ENCODE peak calls at places on chromosomes 11 and 22, in seven cellular contexts. B is MM.1S, Y is OCI-LY7, D is hepatocyte, Z is HCT116, I is neural progenitor cell, N is SK-N-SH. G is an unnamed sample.
A peak's percentile ranks its signal among the peaks of the same experiment; 100 is the strongest.

GRCh38 chr11:76337469-76337868 is 43.5 kb downstream of the THAP12 start:
- DNase-seq in I (no peak), B (no peak), N (no peak), D (no peak), Y (no peak), Z (no peak), G (no peak)

GRCh38 chr22:35155403-35156025 is 89.6 kb downstream of the ISX start:
- DNase-seq in B (no peak), N (no peak), Z (no peak), D (no peak), I (peak; percentile 22), Y (no peak), G (no peak)

GRCh38 chr11:78022397-78023396 is at the start of gene KCTD14:
- DNase-seq in N (peak; percentile 14), Z (no peak), B (no peak), I (peak; percentile 67), Y (no peak), D (peak; percentile 55), G (peak; percentile 34)

GRCh38 chr11:68271023-68271780 is 571 bp downstream of the C11orf24 start:
- DNase-seq in Y (peak; percentile 90), N (peak; percentile 89), D (peak; percentile 83), Z (peak; percentile 61), I (peak; percentile 89), B (peak; percentile 91), G (peak; percentile 97)

GRCh38 chr11:22304337-22304961 is 33.7 kb upstream of the SLC17A6 start:
- DNase-seq in I (peak; percentile 55), B (peak; percentile 56), D (peak; percentile 48), Z (peak; percentile 18), Y (peak; percentile 47), N (peak; percentile 44), G (peak; percentile 57)

GRCh38 chr11:79333381-79333780 is 107.4 kb downstream of the TENM4 start:
- DNase-seq in D (no peak), N (no peak), Y (no peak), I (no peak), B (no peak), Z (no peak), G (no peak)

GRCh38 chr11:128790200-128790599 is 76.9 kb downstream of the KCNJ1 start:
- DNase-seq in I (peak; percentile 45), D (peak; percentile 64), Y (no peak), Z (no peak), B (no peak), N (no peak), G (peak; percentile 48)

GRCh38 chr22:34308101-34308500 is 387.8 kb upstream of the LARGE1 start:
- DNase-seq in Z (no peak), Y (no peak), I (no peak), D (no peak), B (no peak), N (no peak), G (no peak)

GRCh38 chr11:92504534-92504933 is 279.9 kb downstream of the FAT3 start:
- DNase-seq in D (no peak), B (no peak), Z (no peak), N (no peak), Y (no peak), I (no peak), G (no peak)

GRCh38 chr11:1992111-1992510 is 5.5 kb downstream of the H19 start:
- DNase-seq in D (no peak), B (no peak), I (no peak), Y (no peak), N (no peak), Z (no peak), G (no peak)

GRCh38 chr22:45994516-45995404 is 17.8 kb upstream of the WNT7B start:
- DNase-seq in D (peak; percentile 76), B (peak; percentile 39), Z (no peak), I (peak; percentile 77), N (peak; percentile 88), Y (peak; percentile 58), G (peak; percentile 80)

GRCh38 chr11:10716543-10717259 is 23.1 kb upstream of the IRAG1 start:
- DNase-seq in N (no peak), I (no peak), Z (no peak), D (no peak), Y (no peak), B (no peak), G (peak; percentile 31)

GRCh38 chr22:22720201-22720723 is 75.8 kb downstream of the GGTLC2 start:
- DNase-seq in D (peak; percentile 41), Z (peak; percentile 67), I (peak; percentile 72), B (peak; percentile 68), Y (peak; percentile 91), N (peak; percentile 38), G (peak; percentile 57)

GRCh38 chr11:36352919-36353318 is 56.8 kb downstream of the PRR5L start:
- DNase-seq in B (no peak), Y (no peak), N (no peak), I (no peak), D (no peak), Z (no peak), G (no peak)

GRCh38 chr11:10564692-10565318 is 3.7 kb downstream of the LYVE1 start:
- DNase-seq in D (no peak), I (no peak), B (peak; percentile 21), Y (no peak), Z (no peak), N (no peak), G (peak; percentile 44)

GRCh38 chr11:88306785-88307184 is 30.8 kb downstream of the CTSC start:
- DNase-seq in I (no peak), Z (no peak), Y (no peak), N (no peak), D (no peak), B (no peak), G (no peak)

GRCh38 chr11:12362857-12363256 is 14.5 kb upstream of the PARVA start:
- DNase-seq in B (no peak), Y (no peak), N (no peak), I (no peak), D (no peak), Z (no peak), G (no peak)

GRCh38 chr11:12363373-12363772 is 14.0 kb upstream of the PARVA start:
- DNase-seq in B (no peak), I (no peak), D (no peak), Z (no peak), N (no peak), Y (no peak), G (no peak)

GRCh38 chr11:12359761-12360160 is 17.6 kb upstream of the PARVA start:
- DNase-seq in N (no peak), D (no peak), I (no peak), Y (no peak), Z (no peak), B (no peak), G (peak; percentile 14)

GRCh38 chr11:12358302-12359188 is 18.8 kb upstream of the PARVA start:
- DNase-seq in N (no peak), Z (no peak), I (no peak), D (no peak), Y (no peak), B (no peak), G (no peak)

GRCh38 chr11:12361650-12362049 is 15.7 kb upstream of the PARVA start:
- DNase-seq in N (no peak), D (no peak), Z (no peak), B (no peak), I (no peak), Y (no peak), G (no peak)
- TF ChIP-seq EZH2phosphoT487 in N (no peak), D (no peak), Z (no peak), B (no peak), I (no peak), Y (no peak), G (no peak)

GRCh38 chr11:134372536-134372935 is 39.5 kb downstream of the B3GAT1 start:
- DNase-seq in Y (no peak), D (no peak), B (no peak), N (no peak), Z (no peak), I (no peak), G (no peak)

GRCh38 chr11:134373591-134374052 is 38.4 kb downstream of the B3GAT1 start:
- DNase-seq in Z (no peak), I (no peak), D (no peak), Y (no peak), B (no peak), N (no peak), G (no peak)

GRCh38 chr11:134372961-134373360 is 39.1 kb downstream of the B3GAT1 start:
- DNase-seq in D (no peak), I (peak; percentile 18), B (no peak), Z (no peak), N (no peak), Y (no peak), G (no peak)

GRCh38 chr11:134374891-134375550 is 37.0 kb downstream of the B3GAT1 start:
- DNase-seq in N (no peak), Y (no peak), Z (no peak), B (no peak), I (no peak), D (no peak), G (no peak)

GRCh38 chr11:134374171-134374570 is 37.9 kb downstream of the B3GAT1 start:
- DNase-seq in Y (no peak), N (no peak), Z (no peak), D (no peak), B (no peak), I (no peak), G (no peak)
- H3K27ac ChIP-seq in Y (no peak overlapping the region), N (no peak overlapping the region), Z (no peak overlapping the region), D (no peak overlapping the region), B (no peak overlapping the region), I (no peak overlapping the region), G (no peak overlapping the region)

GRCh38 chr11:130510407-130511006 is 62.1 kb downstream of the ADAMTS15 start:
- DNase-seq in Z (no peak), N (no peak), Y (no peak), D (no peak), B (no peak), I (no peak), G (no peak)
- TF ChIP-seq EZH2phosphoT487 in Z (no peak), N (no peak), Y (no peak), D (no peak), B (no peak), I (no peak), G (no peak)

GRCh38 chr22:41411021-41411851 is 29.5 kb downstream of the TEF start:
- DNase-seq in I (peak; percentile 21), D (no peak), B (no peak), Y (no peak), N (no peak), Z (no peak), G (peak; percentile 14)
- H3K27ac ChIP-seq in I (no peak overlapping the region), D (no peak overlapping the region), B (no peak overlapping the region), Y (peak overlapping the region; percentile 85), N (no peak overlapping the region), Z (peak overlapping the region; percentile 8), G (no peak overlapping the region)